ENCODE peak calls at places on chromosomes 12 and 14, in four cellular contexts. One of them, this sample, is unnamed. For H3K9me3, the result is how much of the 10 kb centered on the place peaks cover.

GRCh38 chr14:77037886-77038511 is 9.5 kb upstream of the IRF2BPL start:
- DNase-seq in CD4-positive, alpha-beta memory T cell: no peak
- DNase-seq in endothelial cell of umbilical vein: peak
- DNase-seq in heart right ventricle: no peak
- DNase-seq in this sample: no peak

GRCh38 chr12:5442251-5443006 is 10.5 kb downstream of the NTF3 start:
- DNase-seq in CD4-positive, alpha-beta memory T cell: no peak
- DNase-seq in endothelial cell of umbilical vein: peak
- DNase-seq in heart right ventricle: no peak
- DNase-seq in this sample: no peak

GRCh38 chr14:70254476-70254961 is 65.8 kb upstream of the SLC8A3 start:
- DNase-seq in heart right ventricle: peak
- DNase-seq in endothelial cell of umbilical vein: peak
- DNase-seq in CD4-positive, alpha-beta memory T cell: no peak
- DNase-seq in this sample: no peak

GRCh38 chr12:113174461-113175384 is 10.6 kb downstream of the DDX54 start:
- DNase-seq in heart right ventricle: peak
- DNase-seq in CD4-positive, alpha-beta memory T cell: peak
- DNase-seq in endothelial cell of umbilical vein: peak
- DNase-seq in this sample: peak

GRCh38 chr12:49903700-49904423 is at the start of gene FAIM2:
- DNase-seq in heart right ventricle: peak
- DNase-seq in CD4-positive, alpha-beta memory T cell: peak
- DNase-seq in endothelial cell of umbilical vein: no peak
- DNase-seq in this sample: peak

GRCh38 chr12:82326905-82327503 is 31.2 kb downstream of the CCDC59 start:
- DNase-seq in CD4-positive, alpha-beta memory T cell: peak
- DNase-seq in endothelial cell of umbilical vein: peak
- DNase-seq in heart right ventricle: no peak
- DNase-seq in this sample: no peak

GRCh38 chr14:101082036-101082435 is 178.5 kb upstream of the RTL1 start:
- DNase-seq in heart right ventricle: no peak
- DNase-seq in endothelial cell of umbilical vein: no peak
- DNase-seq in CD4-positive, alpha-beta memory T cell: no peak
- DNase-seq in this sample: no peak

GRCh38 chr12:3445127-3445978 is 45.6 kb upstream of the PRMT8 start:
- DNase-seq in CD4-positive, alpha-beta memory T cell: no peak
- DNase-seq in heart right ventricle: no peak
- DNase-seq in endothelial cell of umbilical vein: no peak
- DNase-seq in this sample: no peak

GRCh38 chr14:23040100-23040499 is 1.9 kb upstream of the PSMB11 start:
- DNase-seq in CD4-positive, alpha-beta memory T cell: no peak
- DNase-seq in endothelial cell of umbilical vein: no peak
- DNase-seq in heart right ventricle: no peak
- DNase-seq in this sample: no peak

GRCh38 chr12:86349196-86349595 is 93.0 kb upstream of the MGAT4C start:
- DNase-seq in heart right ventricle: no peak
- DNase-seq in CD4-positive, alpha-beta memory T cell: no peak
- DNase-seq in endothelial cell of umbilical vein: no peak
- DNase-seq in this sample: no peak

GRCh38 chr14:71202881-71203280 is 295.6 kb downstream of the PCNX1 start:
- DNase-seq in endothelial cell of umbilical vein: no peak
- DNase-seq in CD4-positive, alpha-beta memory T cell: no peak
- DNase-seq in heart right ventricle: no peak
- DNase-seq in this sample: no peak

GRCh38 chr12:95547522-95548055 is 3.7 kb downstream of the USP44 start:
- DNase-seq in CD4-positive, alpha-beta memory T cell: peak
- DNase-seq in endothelial cell of umbilical vein: no peak
- DNase-seq in heart right ventricle: no peak
- DNase-seq in this sample: no peak

GRCh38 chr12:6375269-6376078 is at the start of gene SCNN1A:
- DNase-seq in CD4-positive, alpha-beta memory T cell: no peak
- DNase-seq in endothelial cell of umbilical vein: no peak
- DNase-seq in heart right ventricle: no peak
- DNase-seq in this sample: no peak

GRCh38 chr12:73185403-73185802 is 913.2 kb downstream of the TRHDE start:
- DNase-seq in heart right ventricle: no peak
- DNase-seq in CD4-positive, alpha-beta memory T cell: no peak
- DNase-seq in endothelial cell of umbilical vein: no peak
- DNase-seq in this sample: no peak

GRCh38 chr12:73186272-73186671 is 914.1 kb downstream of the TRHDE start:
- DNase-seq in CD4-positive, alpha-beta memory T cell: no peak
- DNase-seq in endothelial cell of umbilical vein: no peak
- DNase-seq in heart right ventricle: no peak
- DNase-seq in this sample: no peak

GRCh38 chr12:73187765-73188164 is 915.6 kb downstream of the TRHDE start:
- DNase-seq in endothelial cell of umbilical vein: no peak
- DNase-seq in CD4-positive, alpha-beta memory T cell: no peak
- DNase-seq in heart right ventricle: no peak
- DNase-seq in this sample: no peak
- H3K9me3 ChIP-seq in endothelial cell of umbilical vein: under half
- H3K9me3 ChIP-seq in CD4-positive, alpha-beta memory T cell: under half
- H3K9me3 ChIP-seq in heart right ventricle: under half
- H3K9me3 ChIP-seq in this sample: under half

DNA sequence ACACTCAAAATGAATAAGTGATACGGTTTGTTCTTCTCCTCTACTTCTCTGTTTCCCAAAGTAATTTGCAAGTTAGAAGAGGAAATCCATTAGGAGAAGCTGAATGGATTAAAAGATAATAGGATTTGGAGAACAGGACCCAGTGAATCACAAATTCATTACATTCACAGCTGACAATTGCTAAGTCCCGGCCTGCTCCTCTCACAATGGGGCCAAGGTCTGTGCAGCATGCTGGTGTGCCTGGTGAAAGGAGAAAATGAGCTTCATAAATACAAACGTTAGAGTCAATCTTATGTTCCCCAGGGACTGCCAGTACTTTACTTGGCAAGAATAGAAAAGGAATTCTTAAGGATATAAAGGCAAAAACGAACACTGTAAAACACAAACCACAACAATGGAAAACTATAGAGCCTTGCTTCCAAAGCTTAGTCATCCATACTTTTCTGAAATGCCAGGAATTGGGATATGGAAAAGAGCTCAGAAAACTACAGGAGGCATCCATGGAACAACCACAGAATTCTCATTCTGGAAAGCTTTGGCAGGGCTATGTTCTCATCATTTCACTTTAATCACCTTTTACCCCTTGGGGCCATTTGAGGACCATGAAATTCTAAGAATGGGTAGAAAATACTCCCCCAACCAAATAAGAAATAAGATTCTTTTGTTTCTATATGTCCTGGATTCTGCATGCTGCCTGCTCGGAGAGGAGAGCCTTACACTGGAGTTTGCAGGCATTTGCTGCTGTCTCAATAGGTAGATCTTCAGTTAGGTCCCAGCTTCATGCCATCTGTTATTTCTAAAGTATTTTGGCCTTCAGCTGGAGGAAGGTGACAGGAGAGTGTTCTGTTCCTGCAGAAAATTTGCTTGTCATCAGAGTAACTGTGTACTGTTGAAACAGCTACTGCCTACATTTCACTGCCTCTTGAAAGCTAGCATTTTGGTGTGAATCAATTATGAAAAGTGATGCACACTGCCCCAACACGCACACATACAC is 966.6 kb downstream of the NRXN3 start:
- DNase-seq in heart right ventricle: no peak
- DNase-seq in endothelial cell of umbilical vein: no peak
- DNase-seq in CD4-positive, alpha-beta memory T cell: no peak
- DNase-seq in this sample: no peak
- H3K9me3 ChIP-seq in heart right ventricle: under half
- H3K9me3 ChIP-seq in endothelial cell of umbilical vein: under half
- H3K9me3 ChIP-seq in CD4-positive, alpha-beta memory T cell: under half
- H3K9me3 ChIP-seq in this sample: under half

GRCh38 chr12:30395190-30395589 is 300.5 kb downstream of the IPO8 start:
- DNase-seq in heart right ventricle: no peak
- DNase-seq in endothelial cell of umbilical vein: no peak
- DNase-seq in CD4-positive, alpha-beta memory T cell: no peak
- DNase-seq in this sample: no peak
- H3K9me3 ChIP-seq in heart right ventricle: under half
- H3K9me3 ChIP-seq in endothelial cell of umbilical vein: under half
- H3K9me3 ChIP-seq in CD4-positive, alpha-beta memory T cell: under half
- H3K9me3 ChIP-seq in this sample: under half

GRCh38 chr12:56905852-56906251 is 28.4 kb downstream of the SDR9C7 start:
- DNase-seq in CD4-positive, alpha-beta memory T cell: no peak
- DNase-seq in heart right ventricle: no peak
- DNase-seq in endothelial cell of umbilical vein: no peak
- DNase-seq in this sample: no peak
- H3K9me3 ChIP-seq in CD4-positive, alpha-beta memory T cell: under half
- H3K9me3 ChIP-seq in heart right ventricle: under half
- H3K9me3 ChIP-seq in endothelial cell of umbilical vein: under half
- H3K9me3 ChIP-seq in this sample: under half

DNA sequence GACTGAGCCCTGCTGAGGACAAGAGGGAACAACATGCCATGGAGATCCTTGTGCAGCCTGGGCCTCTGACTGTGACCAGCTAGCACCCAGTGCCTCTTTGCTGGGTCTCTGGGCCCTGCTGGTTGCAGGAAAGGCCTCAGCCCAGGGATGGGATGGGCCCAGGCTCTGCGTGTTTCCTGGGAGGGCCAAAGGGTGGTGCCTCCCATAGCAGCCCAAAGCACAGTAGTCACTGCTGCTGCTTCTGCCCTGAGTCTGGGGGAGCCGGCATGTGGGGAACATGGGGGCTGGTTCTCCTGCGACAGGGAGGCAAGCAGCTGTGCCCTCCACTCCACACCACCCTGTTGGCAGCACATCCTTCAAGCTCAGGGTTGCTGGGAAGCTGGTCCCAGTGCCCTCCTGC is 18.5 kb downstream of the ANHX start:
- DNase-seq in CD4-positive, alpha-beta memory T cell: no peak
- DNase-seq in endothelial cell of umbilical vein: no peak
- DNase-seq in heart right ventricle: no peak
- DNase-seq in this sample: no peak
- H3K9me3 ChIP-seq in CD4-positive, alpha-beta memory T cell: under half
- H3K9me3 ChIP-seq in endothelial cell of umbilical vein: under half
- H3K9me3 ChIP-seq in heart right ventricle: half or more
- H3K9me3 ChIP-seq in this sample: under half

GRCh38 chr12:130696377-130696776 is 19.7 kb downstream of the RIMBP2 start:
- DNase-seq in heart right ventricle: no peak
- DNase-seq in endothelial cell of umbilical vein: no peak
- DNase-seq in CD4-positive, alpha-beta memory T cell: no peak
- DNase-seq in this sample: no peak
- H3K9me3 ChIP-seq in heart right ventricle: under half
- H3K9me3 ChIP-seq in endothelial cell of umbilical vein: under half
- H3K9me3 ChIP-seq in CD4-positive, alpha-beta memory T cell: under half
- H3K9me3 ChIP-seq in this sample: under half

DNA sequence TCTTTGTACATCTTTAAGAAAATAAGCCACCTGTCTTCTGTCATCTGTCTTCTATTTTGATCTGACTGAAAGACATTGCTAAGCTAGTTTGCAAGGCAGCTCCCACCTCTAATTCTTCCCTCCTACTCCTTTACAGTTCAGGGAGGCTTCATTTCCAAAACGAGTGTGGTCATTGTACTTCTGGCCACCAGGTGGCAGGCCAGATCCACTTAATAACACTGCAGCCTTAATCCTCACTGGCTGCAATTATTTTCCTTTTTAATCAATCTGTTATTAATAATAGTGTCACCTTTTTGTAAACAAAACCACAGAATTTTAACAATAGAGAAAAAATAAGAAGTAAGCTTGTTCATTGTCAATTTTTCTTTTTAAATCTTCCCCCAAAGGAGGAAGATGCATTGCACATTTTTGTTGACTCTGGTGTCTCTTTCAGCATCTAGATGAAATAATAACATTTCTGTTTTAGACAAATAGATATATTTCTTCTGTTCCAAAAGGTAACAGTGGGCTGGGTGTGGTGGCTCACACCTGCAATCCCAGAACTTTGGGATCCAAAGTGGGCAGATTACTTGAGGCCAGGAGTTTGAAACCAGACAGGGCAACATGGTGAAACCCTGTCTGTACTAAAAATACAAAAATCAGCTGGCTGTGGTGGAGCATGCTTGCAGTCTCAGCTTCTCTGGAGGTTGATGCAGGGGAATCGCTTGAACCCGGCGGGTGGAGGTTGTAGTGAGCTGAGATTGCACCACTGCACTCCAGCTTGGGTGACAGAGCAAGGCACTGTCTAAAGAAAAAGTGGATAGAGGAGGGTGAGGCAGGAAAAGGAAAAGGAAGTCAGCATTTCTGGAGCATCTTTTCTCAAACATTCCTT is 23.3 kb downstream of the GABARAPL1 start:
- DNase-seq in heart right ventricle: no peak
- DNase-seq in endothelial cell of umbilical vein: peak
- DNase-seq in CD4-positive, alpha-beta memory T cell: peak
- DNase-seq in this sample: peak
- H3K9me3 ChIP-seq in heart right ventricle: under half
- H3K9me3 ChIP-seq in endothelial cell of umbilical vein: under half
- H3K9me3 ChIP-seq in CD4-positive, alpha-beta memory T cell: under half
- H3K9me3 ChIP-seq in this sample: under half

GRCh38 chr12:73235387-73235786 is 963.2 kb downstream of the TRHDE start:
- DNase-seq in CD4-positive, alpha-beta memory T cell: no peak
- DNase-seq in endothelial cell of umbilical vein: no peak
- DNase-seq in heart right ventricle: no peak
- DNase-seq in this sample: no peak

DNA sequence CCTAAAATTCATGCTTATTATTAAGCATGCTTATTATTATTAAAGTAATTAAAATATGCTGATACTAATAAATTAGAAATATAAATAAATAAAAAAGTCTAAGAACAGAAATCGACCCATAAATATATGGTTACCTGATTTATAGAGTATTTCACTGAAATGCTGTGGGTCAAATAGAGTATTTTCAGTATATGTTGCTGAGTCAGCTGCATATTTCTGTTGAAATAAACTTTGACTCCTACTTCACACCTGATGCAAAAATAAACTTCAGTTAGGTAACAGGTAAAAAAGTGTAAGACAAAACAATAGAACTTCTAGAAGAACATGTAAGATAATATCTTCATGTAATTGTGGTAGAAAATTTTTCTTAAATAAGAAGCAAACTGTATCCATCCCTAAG is 967.9 kb downstream of the TRHDE start:
- DNase-seq in endothelial cell of umbilical vein: no peak
- DNase-seq in CD4-positive, alpha-beta memory T cell: no peak
- DNase-seq in heart right ventricle: no peak
- DNase-seq in this sample: no peak
- H3K9me3 ChIP-seq in endothelial cell of umbilical vein: under half
- H3K9me3 ChIP-seq in CD4-positive, alpha-beta memory T cell: under half
- H3K9me3 ChIP-seq in heart right ventricle: under half
- H3K9me3 ChIP-seq in this sample: under half

This sample was measured in T-helper 17 cell.